ENCODE peak calls at places on chromosomes 12 and 14, in ten cellular contexts. O, W, Z, A, M, K, D, Q, F and B are unnamed samples.

GRCh38 chr12:66861157-66861750 is 182.4 kb upstream of the GRIP1 start:
- DNase-seq in O (peak), W (peak), Z (peak), A (peak), M (peak), K (peak), D (peak), Q (peak), F (peak), B (peak)

GRCh38 chr12:39116877-39117276 is 211.5 kb upstream of the CPNE8 start:
- DNase-seq in O (no peak), W (no peak), Z (no peak), A (no peak), M (no peak), K (no peak), D (no peak), Q (no peak), F (no peak), B (no peak)

GRCh38 chr14:97977711-97978261 is 1180.6 kb downstream of the VRK1 start:
- DNase-seq in O (peak), W (no peak), Z (peak), A (peak), M (peak), K (no peak), D (peak), Q (no peak), F (peak), B (peak)

GRCh38 chr12:111532741-111533140 is 66.4 kb downstream of the ATXN2 start:
- DNase-seq in O (no peak), W (no peak), Z (no peak), A (no peak), M (no peak), K (peak), D (no peak), Q (no peak), F (no peak), B (no peak)

GRCh38 chr14:95359974-95360826 is 40.5 kb upstream of the CLMN start:
- DNase-seq in O (peak), W (no peak), Z (no peak), A (no peak), M (no peak), K (peak), D (peak), Q (no peak), F (no peak), B (no peak)

GRCh38 chr14:64186231-64187129 is 107.7 kb downstream of the ESR2 start:
- DNase-seq in O (no peak), W (no peak), Z (peak), A (no peak), M (no peak), K (no peak), D (peak), Q (no peak), F (no peak), B (no peak)

GRCh38 chr12:23611320-23611719 is 338.1 kb downstream of the SOX5 start:
- DNase-seq in O (no peak), W (no peak), Z (no peak), A (no peak), M (no peak), K (peak), D (no peak), Q (no peak), F (peak), B (peak)

GRCh38 chr12:48285751-48286650 is 64.7 kb downstream of the ZNF641 start:
- DNase-seq in O (no peak), W (no peak), Z (no peak), A (no peak), M (no peak), K (no peak), D (no peak), Q (no peak), F (no peak), B (no peak)

GRCh38 chr12:11171953-11172675 is 1.1 kb downstream of the SMIM10L1 start:
- DNase-seq in O (no peak), W (no peak), Z (no peak), A (no peak), M (no peak), K (peak), D (no peak), Q (peak), F (peak), B (peak)

GRCh38 chr14:100532154-100532915 is 54.9 kb downstream of the BEGAIN start:
- DNase-seq in O (peak), W (peak), Z (peak), A (peak), M (no peak), K (no peak), D (no peak), Q (no peak), F (peak), B (no peak)

GRCh38 chr14:56650075-56650474 is 70.5 kb downstream of the TMEM260 start:
- DNase-seq in O (no peak), W (no peak), Z (no peak), A (no peak), M (no peak), K (no peak), D (no peak), Q (no peak), F (no peak), B (no peak)

GRCh38 chr12:59808317-59808910 is 212.6 kb downstream of the SLC16A7 start:
- DNase-seq in O (no peak), W (no peak), Z (no peak), A (no peak), M (no peak), K (peak), D (no peak), Q (no peak), F (peak), B (peak)

GRCh38 chr12:14873440-14874185 is 12.0 kb downstream of the MGP start:
- DNase-seq in O (no peak), W (no peak), Z (no peak), A (no peak), M (no peak), K (peak), D (no peak), Q (no peak), F (no peak), B (no peak)

GRCh38 chr12:92145731-92146496 is at the start of gene BTG1:
- DNase-seq in O (peak), W (peak), Z (peak), A (peak), M (peak), K (peak), D (peak), Q (peak), F (peak), B (peak)
- TF ChIP-seq CTCF in O (peak), W (no peak), Z (no peak), A (no peak), M (no peak), K (no peak), D (no peak), Q (no peak), F (no peak), B (no peak)

GRCh38 chr12:54721312-54721711 is 73.1 kb upstream of the DCD start:
- DNase-seq in O (no peak), W (no peak), Z (no peak), A (no peak), M (no peak), K (no peak), D (no peak), Q (no peak), F (no peak), B (no peak)

GRCh38 chr12:54719691-54720090 is 71.5 kb upstream of the DCD start:
- DNase-seq in O (no peak), W (no peak), Z (no peak), A (no peak), M (no peak), K (no peak), D (no peak), Q (no peak), F (no peak), B (no peak)

GRCh38 chr12:54723653-54724256 is 75.6 kb upstream of the DCD start:
- DNase-seq in O (no peak), W (no peak), Z (no peak), A (no peak), M (no peak), K (peak), D (no peak), Q (peak), F (peak), B (peak)

DNA sequence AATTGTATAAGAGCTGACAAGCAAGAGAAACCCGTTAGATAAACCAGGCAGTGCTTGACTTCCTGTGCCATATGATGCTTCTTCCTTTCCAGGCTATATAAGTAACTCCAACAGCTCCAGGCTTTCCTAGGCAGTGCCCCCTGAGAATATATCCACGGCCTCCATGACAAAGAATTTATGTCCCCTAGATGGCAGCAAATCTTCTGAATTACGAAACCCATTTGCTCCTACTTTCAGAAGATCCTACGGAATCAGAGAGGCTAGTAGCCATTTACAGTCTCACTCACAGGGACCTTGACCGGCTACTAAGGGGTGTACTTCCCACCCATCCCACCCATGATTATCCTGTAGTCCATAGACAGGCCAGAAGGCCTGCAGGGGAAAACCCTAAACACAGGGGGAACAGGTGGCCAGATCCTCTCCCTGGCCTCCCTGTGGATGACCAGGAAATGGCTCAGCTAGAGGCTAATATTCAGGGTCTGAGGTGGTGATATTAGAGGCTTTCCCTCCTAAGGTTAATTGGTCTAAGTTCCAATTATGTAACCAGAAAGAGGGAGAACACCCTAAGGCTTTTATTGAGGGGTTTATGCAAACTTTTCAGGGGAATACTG is 77.2 kb upstream of the DCD start:
- DNase-seq in O (no peak), W (no peak), Z (no peak), A (no peak), M (no peak), K (peak), D (no peak), Q (peak), F (peak), B (peak)
- TF ChIP-seq CTCF in O (peak), W (peak), Z (peak), A (peak), M (no peak), K (peak), D (peak), Q (peak), F (peak), B (peak)

GRCh38 chr12:122999196-122999946 is 18.9 kb downstream of the ARL6IP4 start:
- DNase-seq in O (no peak), W (no peak), Z (no peak), A (no peak), M (no peak), K (no peak), D (no peak), Q (no peak), F (no peak), B (no peak)
- TF ChIP-seq CTCF in O (no peak), W (no peak), Z (no peak), A (no peak), M (no peak), K (no peak), D (no peak), Q (no peak), F (no peak), B (no peak)

GRCh38 chr12:7667025-7667575 is 1.4 kb upstream of the APOBEC1 start:
- DNase-seq in O (no peak), W (no peak), Z (no peak), A (no peak), M (no peak), K (peak), D (no peak), Q (no peak), F (no peak), B (no peak)
- TF ChIP-seq CTCF in O (no peak), W (peak), Z (no peak), A (no peak), M (no peak), K (peak), D (peak), Q (peak), F (no peak), B (no peak)